ENCODE peak calls at places on chromosomes 6 and 20, in nine cellular contexts. One of them, this sample, is unnamed. For H3K9me3 and H3K27me3, the result is how much of the 10 kb centered on the place peaks cover.

GRCh38 chr6:161228911-161229591 is 44.8 kb downstream of the AGPAT4 start:
- DNase-seq in left lung: no peak
- DNase-seq in SJSA1: no peak
- DNase-seq in cardiac muscle cell: no peak
- DNase-seq in PC-3: peak
- DNase-seq in right cardiac atrium: no peak
- DNase-seq in naive thymus-derived CD4-positive, alpha-beta T cell: no peak
- DNase-seq in heart right ventricle: no peak
- DNase-seq in adrenal gland: no peak
- DNase-seq in this sample: peak

GRCh38 chr6:123940551-123940950 is 136.9 kb downstream of the NKAIN2 start:
- DNase-seq in cardiac muscle cell: no peak
- DNase-seq in heart right ventricle: no peak
- DNase-seq in naive thymus-derived CD4-positive, alpha-beta T cell: no peak
- DNase-seq in PC-3: no peak
- DNase-seq in adrenal gland: no peak
- DNase-seq in right cardiac atrium: no peak
- DNase-seq in left lung: no peak
- DNase-seq in SJSA1: peak
- DNase-seq in this sample: no peak

GRCh38 chr20:41456341-41456740 is 89.7 kb upstream of the EMILIN3 start:
- DNase-seq in naive thymus-derived CD4-positive, alpha-beta T cell: no peak
- DNase-seq in SJSA1: no peak
- DNase-seq in adrenal gland: no peak
- DNase-seq in left lung: no peak
- DNase-seq in cardiac muscle cell: no peak
- DNase-seq in heart right ventricle: no peak
- DNase-seq in PC-3: no peak
- DNase-seq in right cardiac atrium: no peak
- DNase-seq in this sample: no peak

GRCh38 chr6:30882764-30883475 is 1.4 kb upstream of the DDR1 start:
- DNase-seq in naive thymus-derived CD4-positive, alpha-beta T cell: peak
- DNase-seq in right cardiac atrium: no peak
- DNase-seq in cardiac muscle cell: peak
- DNase-seq in heart right ventricle: no peak
- DNase-seq in SJSA1: no peak
- DNase-seq in PC-3: peak
- DNase-seq in left lung: peak
- DNase-seq in adrenal gland: peak
- DNase-seq in this sample: no peak

GRCh38 chr6:137350857-137351256 is 131.7 kb upstream of the IFNGR1 start:
- DNase-seq in heart right ventricle: no peak
- DNase-seq in naive thymus-derived CD4-positive, alpha-beta T cell: no peak
- DNase-seq in left lung: no peak
- DNase-seq in SJSA1: no peak
- DNase-seq in PC-3: no peak
- DNase-seq in adrenal gland: no peak
- DNase-seq in right cardiac atrium: no peak
- DNase-seq in cardiac muscle cell: no peak
- DNase-seq in this sample: no peak

GRCh38 chr6:31791324-31792089 is 4.0 kb downstream of the VARS1 start:
- DNase-seq in cardiac muscle cell: peak
- DNase-seq in heart right ventricle: no peak
- DNase-seq in adrenal gland: peak
- DNase-seq in SJSA1: peak
- DNase-seq in left lung: peak
- DNase-seq in naive thymus-derived CD4-positive, alpha-beta T cell: no peak
- DNase-seq in right cardiac atrium: peak
- DNase-seq in PC-3: peak
- DNase-seq in this sample: peak

GRCh38 chr6:7770111-7770510 is 44.2 kb downstream of the BMP6 start:
- DNase-seq in adrenal gland: no peak
- DNase-seq in right cardiac atrium: no peak
- DNase-seq in naive thymus-derived CD4-positive, alpha-beta T cell: no peak
- DNase-seq in SJSA1: no peak
- DNase-seq in cardiac muscle cell: no peak
- DNase-seq in PC-3: no peak
- DNase-seq in left lung: no peak
- DNase-seq in heart right ventricle: no peak
- DNase-seq in this sample: no peak

GRCh38 chr6:13427838-13428527 is 59.4 kb downstream of the GFOD1 start:
- DNase-seq in PC-3: no peak
- DNase-seq in heart right ventricle: no peak
- DNase-seq in cardiac muscle cell: peak
- DNase-seq in naive thymus-derived CD4-positive, alpha-beta T cell: peak
- DNase-seq in adrenal gland: peak
- DNase-seq in SJSA1: no peak
- DNase-seq in left lung: no peak
- DNase-seq in right cardiac atrium: peak
- DNase-seq in this sample: no peak

GRCh38 chr20:23120936-23121765 is 35.0 kb upstream of the CD93 start:
- DNase-seq in SJSA1: no peak
- DNase-seq in naive thymus-derived CD4-positive, alpha-beta T cell: no peak
- DNase-seq in right cardiac atrium: peak
- DNase-seq in heart right ventricle: no peak
- DNase-seq in left lung: no peak
- DNase-seq in adrenal gland: no peak
- DNase-seq in PC-3: no peak
- DNase-seq in cardiac muscle cell: peak
- DNase-seq in this sample: no peak

GRCh38 chr6:19669206-19669605 is 168.0 kb upstream of the ID4 start:
- DNase-seq in PC-3: peak
- DNase-seq in adrenal gland: no peak
- DNase-seq in heart right ventricle: no peak
- DNase-seq in cardiac muscle cell: no peak
- DNase-seq in SJSA1: no peak
- DNase-seq in naive thymus-derived CD4-positive, alpha-beta T cell: no peak
- DNase-seq in left lung: no peak
- DNase-seq in right cardiac atrium: no peak
- DNase-seq in this sample: peak

GRCh38 chr20:62405108-62405980 is 1.7 kb downstream of the CABLES2 start:
- DNase-seq in naive thymus-derived CD4-positive, alpha-beta T cell: no peak
- DNase-seq in heart right ventricle: peak
- DNase-seq in adrenal gland: peak
- DNase-seq in cardiac muscle cell: peak
- DNase-seq in left lung: no peak
- DNase-seq in right cardiac atrium: peak
- DNase-seq in PC-3: peak
- DNase-seq in SJSA1: peak
- DNase-seq in this sample: peak

GRCh38 chr6:47188588-47189021 is 121.1 kb downstream of the TNFRSF21 start:
- DNase-seq in heart right ventricle: no peak
- DNase-seq in cardiac muscle cell: no peak
- DNase-seq in naive thymus-derived CD4-positive, alpha-beta T cell: no peak
- DNase-seq in SJSA1: no peak
- DNase-seq in PC-3: peak
- DNase-seq in adrenal gland: no peak
- DNase-seq in left lung: no peak
- DNase-seq in right cardiac atrium: no peak
- DNase-seq in this sample: no peak

GRCh38 chr6:25645916-25646315 is 6.1 kb upstream of the SCGN start:
- DNase-seq in adrenal gland: no peak
- DNase-seq in naive thymus-derived CD4-positive, alpha-beta T cell: no peak
- DNase-seq in heart right ventricle: no peak
- DNase-seq in SJSA1: no peak
- DNase-seq in right cardiac atrium: no peak
- DNase-seq in cardiac muscle cell: no peak
- DNase-seq in PC-3: no peak
- DNase-seq in left lung: no peak
- DNase-seq in this sample: no peak

GRCh38 chr20:38460040-38460623 is 12.5 kb upstream of the RALGAPB start:
- DNase-seq in left lung: no peak
- DNase-seq in SJSA1: no peak
- DNase-seq in PC-3: peak
- DNase-seq in cardiac muscle cell: peak
- DNase-seq in heart right ventricle: no peak
- DNase-seq in right cardiac atrium: no peak
- DNase-seq in naive thymus-derived CD4-positive, alpha-beta T cell: no peak
- DNase-seq in adrenal gland: peak
- DNase-seq in this sample: peak

GRCh38 chr6:18405477-18406293 is 18.5 kb downstream of the RNF144B start:
- DNase-seq in right cardiac atrium: no peak
- DNase-seq in naive thymus-derived CD4-positive, alpha-beta T cell: no peak
- DNase-seq in PC-3: peak
- DNase-seq in SJSA1: peak
- DNase-seq in heart right ventricle: no peak
- DNase-seq in cardiac muscle cell: no peak
- DNase-seq in left lung: no peak
- DNase-seq in adrenal gland: no peak
- DNase-seq in this sample: peak

GRCh38 chr6:90720404-90720803 is 133.5 kb upstream of the MAP3K7 start:
- DNase-seq in PC-3: no peak
- DNase-seq in left lung: no peak
- DNase-seq in naive thymus-derived CD4-positive, alpha-beta T cell: no peak
- DNase-seq in heart right ventricle: no peak
- DNase-seq in right cardiac atrium: no peak
- DNase-seq in SJSA1: no peak
- DNase-seq in cardiac muscle cell: no peak
- DNase-seq in adrenal gland: no peak
- DNase-seq in this sample: no peak

GRCh38 chr6:168495133-168495532 is 54.1 kb downstream of the SMOC2 start:
- DNase-seq in SJSA1: no peak
- DNase-seq in adrenal gland: no peak
- DNase-seq in PC-3: no peak
- DNase-seq in left lung: no peak
- DNase-seq in naive thymus-derived CD4-positive, alpha-beta T cell: no peak
- DNase-seq in right cardiac atrium: no peak
- DNase-seq in heart right ventricle: no peak
- DNase-seq in cardiac muscle cell: no peak
- DNase-seq in this sample: no peak
- H3K9me3 ChIP-seq in SJSA1: under half
- H3K9me3 ChIP-seq in adrenal gland: under half
- H3K9me3 ChIP-seq in PC-3: under half
- H3K9me3 ChIP-seq in left lung: under half
- H3K9me3 ChIP-seq in naive thymus-derived CD4-positive, alpha-beta T cell: under half
- H3K9me3 ChIP-seq in right cardiac atrium: under half
- H3K9me3 ChIP-seq in heart right ventricle: under half
- H3K9me3 ChIP-seq in cardiac muscle cell: under half
- H3K9me3 ChIP-seq in this sample: under half

DNA sequence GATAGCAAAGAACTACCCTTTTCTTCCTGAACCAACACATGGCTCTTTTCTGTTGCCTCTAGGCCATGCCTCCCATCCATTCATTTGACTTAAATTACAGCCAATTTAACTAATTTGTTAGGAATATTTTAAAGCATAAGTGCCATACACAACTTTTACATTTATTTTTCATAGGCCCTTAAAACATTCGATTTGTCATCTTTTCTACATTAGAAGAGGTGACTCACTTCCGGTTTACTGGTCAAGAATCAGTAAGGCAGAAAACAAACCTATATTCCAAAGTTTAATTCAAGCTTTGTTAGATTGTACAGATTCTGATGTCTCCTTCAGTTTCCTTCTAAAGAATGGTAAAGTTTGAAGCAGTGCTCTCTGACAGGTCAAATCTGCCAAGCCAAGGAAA is 344.3 kb downstream of the SAMD5 start:
- DNase-seq in left lung: no peak
- DNase-seq in right cardiac atrium: no peak
- DNase-seq in naive thymus-derived CD4-positive, alpha-beta T cell: no peak
- DNase-seq in adrenal gland: no peak
- DNase-seq in heart right ventricle: no peak
- DNase-seq in SJSA1: no peak
- DNase-seq in cardiac muscle cell: no peak
- DNase-seq in PC-3: peak
- DNase-seq in this sample: no peak
- H3K27me3 ChIP-seq in left lung: under half
- H3K27me3 ChIP-seq in right cardiac atrium: under half
- H3K27me3 ChIP-seq in naive thymus-derived CD4-positive, alpha-beta T cell: under half
- H3K27me3 ChIP-seq in adrenal gland: under half
- H3K27me3 ChIP-seq in heart right ventricle: under half
- H3K27me3 ChIP-seq in SJSA1: under half
- H3K27me3 ChIP-seq in cardiac muscle cell: under half
- H3K27me3 ChIP-seq in PC-3: under half
- H3K27me3 ChIP-seq in this sample: under half

GRCh38 chr20:21708738-21709534 is 3.5 kb downstream of the PAX1 start:
- DNase-seq in SJSA1: no peak
- DNase-seq in heart right ventricle: no peak
- DNase-seq in left lung: peak
- DNase-seq in naive thymus-derived CD4-positive, alpha-beta T cell: no peak
- DNase-seq in PC-3: no peak
- DNase-seq in adrenal gland: no peak
- DNase-seq in right cardiac atrium: no peak
- DNase-seq in cardiac muscle cell: no peak
- DNase-seq in this sample: no peak

GRCh38 chr20:21707267-21707666 is 1.8 kb downstream of the PAX1 start:
- DNase-seq in cardiac muscle cell: no peak
- DNase-seq in heart right ventricle: no peak
- DNase-seq in naive thymus-derived CD4-positive, alpha-beta T cell: no peak
- DNase-seq in SJSA1: no peak
- DNase-seq in PC-3: no peak
- DNase-seq in adrenal gland: no peak
- DNase-seq in right cardiac atrium: no peak
- DNase-seq in left lung: no peak
- DNase-seq in this sample: no peak

GRCh38 chr20:21706345-21707195 is 1.1 kb downstream of the PAX1 start:
- DNase-seq in adrenal gland: no peak
- DNase-seq in right cardiac atrium: no peak
- DNase-seq in PC-3: no peak
- DNase-seq in naive thymus-derived CD4-positive, alpha-beta T cell: no peak
- DNase-seq in cardiac muscle cell: no peak
- DNase-seq in heart right ventricle: no peak
- DNase-seq in SJSA1: no peak
- DNase-seq in left lung: peak
- DNase-seq in this sample: no peak

GRCh38 chr20:21709535-21709904 is 4.1 kb downstream of the PAX1 start:
- DNase-seq in naive thymus-derived CD4-positive, alpha-beta T cell: no peak
- DNase-seq in PC-3: no peak
- DNase-seq in right cardiac atrium: no peak
- DNase-seq in adrenal gland: no peak
- DNase-seq in cardiac muscle cell: no peak
- DNase-seq in left lung: no peak
- DNase-seq in heart right ventricle: no peak
- DNase-seq in SJSA1: no peak
- DNase-seq in this sample: no peak

GRCh38 chr20:21707999-21708737 is 2.7 kb downstream of the PAX1 start:
- DNase-seq in SJSA1: no peak
- DNase-seq in adrenal gland: no peak
- DNase-seq in left lung: peak
- DNase-seq in naive thymus-derived CD4-positive, alpha-beta T cell: no peak
- DNase-seq in PC-3: no peak
- DNase-seq in heart right ventricle: no peak
- DNase-seq in cardiac muscle cell: no peak
- DNase-seq in right cardiac atrium: no peak
- DNase-seq in this sample: no peak
- H3K9me3 ChIP-seq in SJSA1: under half
- H3K9me3 ChIP-seq in adrenal gland: under half
- H3K9me3 ChIP-seq in left lung: under half
- H3K9me3 ChIP-seq in naive thymus-derived CD4-positive, alpha-beta T cell: under half
- H3K9me3 ChIP-seq in PC-3: under half
- H3K9me3 ChIP-seq in heart right ventricle: under half
- H3K9me3 ChIP-seq in cardiac muscle cell: under half
- H3K9me3 ChIP-seq in right cardiac atrium: under half
- H3K9me3 ChIP-seq in this sample: under half

GRCh38 chr20:18052856-18053255 is 4.9 kb downstream of the OVOL2 start:
- DNase-seq in PC-3: no peak
- DNase-seq in left lung: no peak
- DNase-seq in naive thymus-derived CD4-positive, alpha-beta T cell: no peak
- DNase-seq in adrenal gland: no peak
- DNase-seq in cardiac muscle cell: no peak
- DNase-seq in right cardiac atrium: no peak
- DNase-seq in SJSA1: no peak
- DNase-seq in heart right ventricle: no peak
- DNase-seq in this sample: no peak
- H3K27me3 ChIP-seq in PC-3: under half
- H3K27me3 ChIP-seq in left lung: under half
- H3K27me3 ChIP-seq in naive thymus-derived CD4-positive, alpha-beta T cell: under half
- H3K27me3 ChIP-seq in adrenal gland: under half
- H3K27me3 ChIP-seq in cardiac muscle cell: half or more
- H3K27me3 ChIP-seq in right cardiac atrium: under half
- H3K27me3 ChIP-seq in SJSA1: half or more
- H3K27me3 ChIP-seq in heart right ventricle: under half
- H3K27me3 ChIP-seq in this sample: under half

This sample was measured in MG63.